ENCODE peak calls at places on chromosomes 5 and 9, in eight cellular contexts. H is dorsolateral prefrontal cortex; W is PC-3; Q is CD4-positive, CD25-positive, alpha-beta regulatory T cell; Z is GM23248; V is aorta; K is substantia nigra; S is sigmoid colon. T is an unnamed sample.

GRCh38 chr5:178383301-178383918 is 150.8 kb upstream of the PHYKPL start:
- DNase-seq in H (no peak), W (no peak), Q (no peak), Z (no peak), V (peak), K (no peak), S (no peak), T (no peak)

GRCh38 chr5:132591140-132591539 is 34.4 kb downstream of the RAD50 start:
- DNase-seq in H (no peak), W (peak), Q (peak), Z (peak), V (no peak), K (no peak), S (no peak), T (no peak)

GRCh38 chr5:2141254-2142000 is 258.7 kb upstream of the IRX4 start:
- DNase-seq in H (no peak), W (no peak), Q (no peak), Z (no peak), V (no peak), K (no peak), S (no peak), T (no peak)

GRCh38 chr5:78543916-78544315 is 104.7 kb downstream of the LHFPL2 start:
- DNase-seq in H (no peak), W (no peak), Q (no peak), Z (no peak), V (no peak), K (no peak), S (peak), T (no peak)

GRCh38 chr9:93079371-93079770 is 16.6 kb upstream of the CARD19 start:
- DNase-seq in H (no peak), W (no peak), Q (no peak), Z (no peak), V (peak), K (no peak), S (peak), T (no peak)

GRCh38 chr5:67165524-67166459 is 30.8 kb downstream of the CD180 start:
- DNase-seq in H (peak), W (peak), Q (peak), Z (peak), V (peak), K (peak), S (peak), T (peak)

GRCh38 chr9:29437515-29437914 is 1864.2 kb upstream of the C9orf72 start:
- DNase-seq in H (no peak), W (peak), Q (no peak), Z (no peak), V (no peak), K (no peak), S (no peak), T (no peak)

GRCh38 chr9:118577121-118577520 is 792.1 kb downstream of the BRINP1 start:
- DNase-seq in H (no peak), W (peak), Q (no peak), Z (peak), V (no peak), K (no peak), S (no peak), T (no peak)

GRCh38 chr5:125281662-125282061 is 535.2 kb upstream of the ZNF608 start:
- DNase-seq in H (no peak), W (no peak), Q (no peak), Z (no peak), V (no peak), K (no peak), S (no peak), T (no peak)

GRCh38 chr5:132887326-132887725 is 13.9 kb downstream of the LEAP2 start:
- DNase-seq in H (no peak), W (no peak), Q (no peak), Z (no peak), V (no peak), K (no peak), S (no peak), T (no peak)

GRCh38 chr5:172823840-172824362 is 10.2 kb upstream of the ERGIC1 start:
- DNase-seq in H (no peak), W (no peak), Q (no peak), Z (no peak), V (peak), K (no peak), S (no peak), T (no peak)

DNA sequence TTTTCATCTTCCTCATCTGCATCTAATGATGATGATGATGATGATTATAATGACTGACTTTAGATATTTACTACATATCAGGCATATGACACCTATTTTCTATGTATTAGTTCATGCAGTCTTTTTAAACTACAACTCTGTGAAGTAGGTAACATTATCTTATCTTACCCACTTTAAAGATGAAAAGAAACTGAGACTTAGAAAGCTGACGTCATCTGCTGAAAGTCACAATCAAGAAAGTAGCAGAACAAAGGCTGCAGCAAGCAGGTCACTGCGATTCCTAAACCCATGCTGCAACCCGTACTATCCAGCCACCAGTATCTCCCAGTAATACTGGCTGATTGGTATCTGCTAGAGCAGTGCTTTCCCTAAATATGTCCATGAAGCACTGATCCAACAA is 40.1 kb upstream of the INSYN2B start:
- DNase-seq in H (no peak), W (no peak), Q (no peak), Z (no peak), V (no peak), K (no peak), S (no peak), T (no peak)
- H3K27ac ChIP-seq in H (no peak), W (no peak), Q (no peak), Z (no peak), V (no peak), K (no peak), S (no peak), T (no peak)

DNA sequence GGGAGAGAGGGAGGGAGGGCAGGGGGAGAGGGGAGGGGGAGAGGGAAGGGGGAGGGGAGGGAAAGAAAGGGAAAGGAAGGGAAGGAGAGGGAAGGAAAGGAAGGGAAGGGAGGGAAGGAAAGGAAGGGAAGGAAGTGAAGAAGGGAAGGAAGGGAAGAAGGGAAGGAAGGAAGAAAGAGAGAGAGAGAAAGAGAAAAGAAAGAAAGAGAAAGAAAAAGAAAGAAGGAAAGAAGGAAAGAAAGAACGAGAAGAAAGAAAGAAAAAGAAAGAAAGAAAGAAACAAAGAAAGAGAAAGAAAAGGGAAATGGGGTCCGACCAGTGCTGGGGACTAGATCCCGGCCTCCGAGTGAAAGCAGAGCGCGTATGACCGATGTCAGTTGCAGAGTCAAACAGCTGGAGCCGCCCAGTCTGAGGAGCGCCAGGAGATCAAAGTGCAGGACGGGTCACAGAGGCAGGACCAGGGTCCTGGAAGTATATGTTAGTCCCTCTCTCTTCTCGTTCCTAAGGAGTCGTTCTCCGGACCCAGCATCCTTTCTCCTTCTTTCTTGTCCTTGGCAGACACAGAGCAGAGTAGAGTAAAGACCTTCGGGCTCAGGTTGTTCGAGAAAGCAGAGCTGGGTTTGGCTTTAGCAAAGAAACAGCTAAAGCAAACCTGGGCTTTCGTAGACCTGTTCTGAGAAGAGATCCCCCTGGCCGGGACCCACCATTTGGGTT is 305.4 kb upstream of the MSX2 start:
- DNase-seq in H (no peak), W (no peak), Q (no peak), Z (peak), V (no peak), K (no peak), S (no peak), T (no peak)
- H3K27ac ChIP-seq in H (no peak), W (no peak), Q (no peak), Z (no peak), V (no peak), K (no peak), S (no peak), T (no peak)

GRCh38 chr9:113350338-113350672 is 964 bp downstream of the BSPRY start:
- DNase-seq in H (no peak), W (no peak), Q (no peak), Z (no peak), V (no peak), K (no peak), S (no peak), T (no peak)

GRCh38 chr9:113349434-113350337 is at the start of gene BSPRY:
- DNase-seq in H (no peak), W (peak), Q (peak), Z (peak), V (no peak), K (no peak), S (no peak), T (no peak)

GRCh38 chr9:113352411-113352810 is 3.1 kb downstream of the BSPRY start:
- DNase-seq in H (no peak), W (peak), Q (no peak), Z (peak), V (no peak), K (no peak), S (no peak), T (no peak)

GRCh38 chr9:113350937-113351336 is 1.6 kb downstream of the BSPRY start:
- DNase-seq in H (no peak), W (no peak), Q (peak), Z (no peak), V (no peak), K (no peak), S (no peak), T (no peak)

DNA sequence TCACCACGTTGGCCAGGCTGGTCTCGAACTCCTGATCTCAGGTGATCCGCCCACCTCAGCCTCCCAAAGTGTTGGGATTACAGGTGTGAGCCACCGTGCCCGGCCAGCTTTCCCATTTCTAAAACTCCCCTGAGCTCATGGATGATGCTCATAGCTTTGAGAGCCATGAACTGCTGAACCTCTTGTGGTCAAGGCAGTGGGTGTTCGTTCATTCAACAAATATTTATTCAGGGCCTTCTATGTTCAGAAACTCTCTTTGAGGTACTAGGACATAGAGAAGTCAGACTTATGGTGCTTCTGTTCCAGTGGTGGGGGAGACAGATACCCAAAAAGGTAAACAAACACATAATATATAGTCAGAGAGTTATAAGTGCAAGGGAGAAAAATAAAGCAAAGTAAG is 2.7 kb downstream of the BSPRY start:
- DNase-seq in H (no peak), W (peak), Q (no peak), Z (no peak), V (no peak), K (no peak), S (no peak), T (no peak)
- H3K27ac ChIP-seq in H (no peak), W (peak), Q (no peak), Z (no peak), V (no peak), K (no peak), S (no peak), T (no peak)

GRCh38 chr5:6772886-6773285 is 59.7 kb downstream of the TENT4A start:
- DNase-seq in H (peak), W (no peak), Q (no peak), Z (peak), V (no peak), K (no peak), S (no peak), T (no peak)
- H3K27ac ChIP-seq in H (no peak), W (no peak), Q (no peak), Z (no peak), V (no peak), K (no peak), S (no peak), T (no peak)

DNA sequence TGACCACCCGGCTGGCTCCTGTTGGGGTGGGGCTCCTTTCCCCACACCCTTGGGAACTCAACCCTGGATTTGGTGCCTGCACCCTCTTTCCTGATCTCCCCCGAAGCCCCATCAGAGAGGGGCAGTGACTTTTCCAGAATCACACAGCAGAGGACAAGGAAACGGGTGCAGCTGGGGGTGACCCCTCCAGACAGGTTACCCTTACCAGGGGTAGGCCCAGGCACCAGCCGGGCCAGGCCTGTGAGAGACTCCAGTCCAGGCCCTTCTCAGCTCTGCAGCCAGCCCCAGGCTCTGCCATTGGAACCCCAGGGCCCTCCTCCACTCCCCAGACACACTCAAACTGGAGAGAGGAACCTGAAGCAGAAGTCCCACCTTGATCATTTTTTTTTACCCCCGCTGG is 19.0 kb upstream of the PHYHD1 start:
- DNase-seq in H (no peak), W (no peak), Q (no peak), Z (no peak), V (no peak), K (no peak), S (no peak), T (no peak)
- H3K27ac ChIP-seq in H (peak), W (peak), Q (peak), Z (no peak), V (peak), K (no peak), S (peak), T (peak)

GRCh38 chr5:150295741-150296486 is 6.3 kb upstream of the CAMK2A start:
- DNase-seq in H (peak), W (no peak), Q (no peak), Z (peak), V (peak), K (no peak), S (peak), T (no peak)

GRCh38 chr5:150293091-150293941 is 3.7 kb upstream of the CAMK2A start:
- DNase-seq in H (peak), W (no peak), Q (no peak), Z (no peak), V (peak), K (no peak), S (peak), T (no peak)

GRCh38 chr5:150295172-150295611 is 5.6 kb upstream of the CAMK2A start:
- DNase-seq in H (peak), W (peak), Q (no peak), Z (peak), V (peak), K (no peak), S (peak), T (peak)

GRCh38 chr5:150296496-150296895 is 6.2 kb downstream of the ARSI start:
- DNase-seq in H (no peak), W (no peak), Q (no peak), Z (no peak), V (peak), K (no peak), S (peak), T (no peak)

DNA sequence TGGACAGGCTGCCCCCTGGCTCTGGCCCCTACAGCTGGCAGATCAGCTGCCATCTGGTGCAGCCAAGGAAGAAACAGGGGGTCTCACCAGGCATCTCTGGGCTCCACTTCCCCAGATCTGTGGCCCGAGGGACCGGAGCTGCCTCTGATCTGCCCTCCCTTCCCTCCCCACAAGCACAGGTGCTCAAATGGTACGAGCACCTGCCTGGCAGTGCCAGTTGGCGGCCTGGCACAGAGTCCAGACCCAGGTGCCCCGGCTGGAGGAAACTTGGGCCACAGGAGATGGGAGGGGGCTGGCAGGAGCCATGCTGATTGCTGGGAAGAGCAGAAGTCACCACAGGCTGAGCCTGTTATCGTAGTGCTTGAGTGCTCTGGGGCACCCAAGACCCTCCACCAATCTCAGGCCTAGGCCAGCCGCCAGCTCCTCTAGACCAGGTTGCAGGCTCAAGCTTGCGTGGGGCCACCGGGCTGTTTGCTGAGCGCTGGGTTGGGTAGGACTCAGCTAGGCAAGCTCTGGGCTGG is 5.0 kb upstream of the CAMK2A start:
- DNase-seq in H (peak), W (no peak), Q (no peak), Z (no peak), V (peak), K (no peak), S (peak), T (no peak)
- H3K27ac ChIP-seq in H (peak), W (peak), Q (no peak), Z (no peak), V (no peak), K (peak), S (no peak), T (peak)

GRCh38 chr5:74382864-74383618 is 257.5 kb downstream of the ENC1 start:
- DNase-seq in H (no peak), W (peak), Q (no peak), Z (peak), V (no peak), K (no peak), S (peak), T (no peak)
- H3K27ac ChIP-seq in H (peak), W (no peak), Q (no peak), Z (peak), V (no peak), K (no peak), S (peak), T (no peak)

GRCh38 chr9:83166369-83166768 is 103.4 kb upstream of the RASEF start:
- DNase-seq in H (no peak), W (peak), Q (no peak), Z (no peak), V (no peak), K (no peak), S (no peak), T (peak)
- H3K27ac ChIP-seq in H (no peak), W (no peak), Q (no peak), Z (no peak), V (no peak), K (no peak), S (no peak), T (peak)

DNA sequence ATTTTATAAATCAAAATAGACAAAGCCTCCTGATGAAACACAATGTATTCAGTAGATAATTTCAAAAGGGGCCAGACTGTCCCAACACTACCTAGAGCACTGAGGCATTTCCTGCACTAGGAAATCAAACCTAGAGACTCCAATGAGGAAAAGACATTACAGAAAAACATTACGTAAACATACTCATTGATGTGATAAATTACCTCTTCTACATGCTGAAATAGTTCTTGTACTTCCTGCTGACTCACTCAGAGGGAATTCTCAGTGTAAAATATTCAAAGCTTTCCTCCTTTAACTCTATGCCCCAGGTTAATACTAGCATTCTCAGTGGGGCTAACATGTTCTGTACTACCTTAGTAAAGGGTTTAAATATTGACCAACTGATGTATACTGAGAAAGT is 178.0 kb downstream of the ESM1 start:
- DNase-seq in H (no peak), W (peak), Q (no peak), Z (peak), V (no peak), K (no peak), S (no peak), T (peak)
- H3K27ac ChIP-seq in H (no peak), W (no peak), Q (no peak), Z (peak), V (peak), K (no peak), S (no peak), T (peak)